ENCODE peak calls at places on chromosomes 6 and 20, in ten cellular contexts. G is epithelial cell of esophagus; O is Calu3; S is brain microvascular endothelial cell; X is activated CD8-positive, alpha-beta T cell treated with anti-CD3 and anti-CD28 coated beads for 36 hours; J is ovary; P is cardiac muscle cell; Z is progenitor cell of endocrine pancreas; T is testis; C is H1. I is an unnamed sample.

GRCh38 chr20:1415667-1416468 is 23.0 kb upstream of the FKBP1A start:
- DNase-seq in J (no peak), T (no peak), O (peak), P (no peak), G (peak), C (no peak), X (peak), Z (no peak), S (peak), I (no peak)

GRCh38 chr20:60583741-60584140 is 625.5 kb downstream of the CDH26 start:
- DNase-seq in T (no peak), G (peak), C (no peak), Z (no peak), P (no peak), J (no peak), O (no peak), S (no peak), X (no peak), I (no peak)

GRCh38 chr6:145809785-145810184 is 4.8 kb downstream of the FBXO30 start:
- DNase-seq in J (no peak), Z (no peak), G (peak), S (no peak), O (no peak), P (no peak), C (no peak), T (no peak), X (no peak), I (no peak)

GRCh38 chr6:111772274-111772780 is 100.9 kb downstream of the FYN start:
- DNase-seq in Z (no peak), J (no peak), C (no peak), P (no peak), O (no peak), X (no peak), S (no peak), T (no peak), G (no peak), I (no peak)

GRCh38 chr6:142367501-142368018 is 65.8 kb downstream of the ADGRG6 start:
- DNase-seq in C (no peak), S (no peak), Z (no peak), P (no peak), T (no peak), O (no peak), J (no peak), G (no peak), X (no peak), I (no peak)

GRCh38 chr20:49161428-49162152 is 26.5 kb downstream of the STAU1 start:
- DNase-seq in Z (no peak), O (no peak), C (no peak), X (no peak), J (no peak), T (no peak), G (peak), P (no peak), S (no peak), I (no peak)

GRCh38 chr6:119331676-119332286 is 17.8 kb downstream of the MAN1A1 start:
- DNase-seq in Z (no peak), T (no peak), G (no peak), J (no peak), P (no peak), O (no peak), S (no peak), C (no peak), X (no peak), I (no peak)

GRCh38 chr6:95203153-95203754 is 374.1 kb upstream of the MANEA start:
- DNase-seq in Z (no peak), J (peak), S (peak), P (peak), X (peak), G (peak), C (peak), T (peak), O (peak), I (no peak)

GRCh38 chr6:86936834-86937218 is 502 bp upstream of the HTR1E start:
- DNase-seq in G (no peak), J (no peak), Z (no peak), P (no peak), S (no peak), C (peak), X (no peak), O (no peak), T (no peak), I (no peak)

GRCh38 chr6:90369024-90369519 is 72.4 kb upstream of the BACH2 start:
- DNase-seq in S (peak), P (no peak), T (peak), X (peak), G (peak), O (peak), Z (no peak), J (peak), C (peak), I (no peak)

GRCh38 chr6:109743739-109744138 is 52.6 kb downstream of the FIG4 start:
- DNase-seq in C (no peak), S (peak), O (no peak), G (peak), X (no peak), Z (no peak), T (no peak), P (no peak), J (no peak), I (no peak)

GRCh38 chr6:5950448-5950847 is 56.3 kb downstream of the NRN1 start:
- DNase-seq in O (peak), C (no peak), J (no peak), G (peak), X (peak), S (peak), Z (no peak), P (peak), T (peak), I (no peak)

GRCh38 chr6:70725817-70726413 is 58.2 kb downstream of the SMAP1 start:
- DNase-seq in X (no peak), G (peak), P (no peak), T (no peak), O (no peak), C (no peak), S (no peak), Z (no peak), J (no peak), I (no peak)

GRCh38 chr6:33343953-33344611 is 26.5 kb upstream of the ZBTB22 start:
- DNase-seq in G (no peak), O (no peak), X (peak), P (no peak), C (no peak), J (no peak), T (no peak), S (no peak), Z (no peak), I (no peak)

GRCh38 chr6:63899550-63899949 is 263.9 kb downstream of the PHF3 start:
- DNase-seq in G (peak), T (no peak), O (no peak), S (no peak), J (no peak), X (no peak), Z (no peak), P (no peak), C (no peak), I (no peak)

GRCh38 chr20:50663095-50663821 is 28.1 kb downstream of the RIPOR3 start:
- DNase-seq in J (no peak), G (peak), O (peak), Z (no peak), T (peak), X (peak), P (peak), S (no peak), C (no peak), I (no peak)

GRCh38 chr20:18324596-18325089 is 36.3 kb downstream of the ZNF133 start:
- DNase-seq in P (no peak), T (no peak), J (no peak), Z (no peak), S (no peak), O (no peak), C (no peak), G (no peak), X (no peak), I (no peak)

GRCh38 chr6:122998403-122998965 is 2.4 kb downstream of the CLVS2 start:
- DNase-seq in S (no peak), O (no peak), G (no peak), C (no peak), T (no peak), J (no peak), P (no peak), X (no peak), Z (no peak), I (no peak)

GRCh38 chr6:81744136-81744535 is 8.3 kb downstream of the TENT5A start:
- DNase-seq in G (no peak), X (no peak), T (no peak), J (no peak), C (no peak), Z (no peak), S (no peak), P (no peak), O (no peak), I (no peak)

GRCh38 chr6:13194852-13195251 is 133.5 kb downstream of the TBC1D7 start:
- DNase-seq in P (peak), X (peak), T (peak), G (peak), C (peak), O (peak), Z (no peak), J (peak), S (peak), I (peak)

GRCh38 chr6:12801141-12801540 is 84.6 kb downstream of the PHACTR1 start:
- DNase-seq in C (no peak), S (no peak), X (no peak), J (no peak), G (peak), P (no peak), Z (no peak), T (no peak), O (no peak), I (no peak)

GRCh38 chr20:42179768-42180167 is 561.6 kb upstream of the CHD6 start:
- DNase-seq in C (no peak), O (no peak), Z (no peak), P (peak), G (peak), T (peak), S (peak), J (no peak), X (no peak), I (no peak)

GRCh38 chr6:130853555-130854183 is 26.5 kb downstream of the SMLR1 start:
- DNase-seq in X (no peak), G (peak), T (no peak), J (no peak), S (peak), Z (no peak), P (peak), O (no peak), C (no peak), I (no peak)

GRCh38 chr20:14334306-14334930 is 3.0 kb downstream of the FLRT3 start:
- DNase-seq in O (peak), C (peak), X (no peak), P (peak), Z (peak), J (peak), T (peak), S (peak), G (peak), I (no peak)

GRCh38 chr6:11277275-11278206 is 45.1 kb upstream of the NEDD9 start:
- DNase-seq in S (peak), P (peak), T (peak), J (peak), O (peak), Z (no peak), C (peak), G (peak), X (peak), I (no peak)
- TF ChIP-seq CTCF in S (no peak), P (no peak), T (no peak), J (no peak), O (no peak), Z (no peak), C (no peak), G (no peak), X (no peak), I (no peak)

GRCh38 chr6:11412011-11412424 is 125.5 kb upstream of the TMEM170B start:
- DNase-seq in T (no peak), S (no peak), Z (no peak), J (no peak), X (no peak), P (no peak), C (no peak), O (no peak), G (no peak), I (no peak)

GRCh38 chr6:11413728-11414127 is 123.8 kb upstream of the TMEM170B start:
- DNase-seq in Z (no peak), J (no peak), T (no peak), C (no peak), S (no peak), G (peak), X (no peak), O (no peak), P (no peak), I (no peak)

GRCh38 chr6:11414564-11414963 is 123.0 kb upstream of the TMEM170B start:
- DNase-seq in P (no peak), Z (no peak), J (no peak), C (no peak), G (peak), S (no peak), X (peak), T (no peak), O (peak), I (no peak)

GRCh38 chr6:11412616-11413015 is 124.9 kb upstream of the TMEM170B start:
- DNase-seq in G (no peak), J (no peak), X (no peak), S (no peak), Z (no peak), O (no peak), C (no peak), P (no peak), T (no peak), I (no peak)

GRCh38 chr6:11413112-11413687 is 124.3 kb upstream of the TMEM170B start:
- DNase-seq in Z (no peak), O (no peak), G (no peak), P (no peak), T (no peak), J (no peak), X (no peak), C (no peak), S (no peak), I (no peak)
- TF ChIP-seq CTCF in Z (no peak), O (no peak), G (no peak), P (no peak), T (no peak), J (no peak), X (no peak), C (peak), S (peak), I (no peak)

DNA sequence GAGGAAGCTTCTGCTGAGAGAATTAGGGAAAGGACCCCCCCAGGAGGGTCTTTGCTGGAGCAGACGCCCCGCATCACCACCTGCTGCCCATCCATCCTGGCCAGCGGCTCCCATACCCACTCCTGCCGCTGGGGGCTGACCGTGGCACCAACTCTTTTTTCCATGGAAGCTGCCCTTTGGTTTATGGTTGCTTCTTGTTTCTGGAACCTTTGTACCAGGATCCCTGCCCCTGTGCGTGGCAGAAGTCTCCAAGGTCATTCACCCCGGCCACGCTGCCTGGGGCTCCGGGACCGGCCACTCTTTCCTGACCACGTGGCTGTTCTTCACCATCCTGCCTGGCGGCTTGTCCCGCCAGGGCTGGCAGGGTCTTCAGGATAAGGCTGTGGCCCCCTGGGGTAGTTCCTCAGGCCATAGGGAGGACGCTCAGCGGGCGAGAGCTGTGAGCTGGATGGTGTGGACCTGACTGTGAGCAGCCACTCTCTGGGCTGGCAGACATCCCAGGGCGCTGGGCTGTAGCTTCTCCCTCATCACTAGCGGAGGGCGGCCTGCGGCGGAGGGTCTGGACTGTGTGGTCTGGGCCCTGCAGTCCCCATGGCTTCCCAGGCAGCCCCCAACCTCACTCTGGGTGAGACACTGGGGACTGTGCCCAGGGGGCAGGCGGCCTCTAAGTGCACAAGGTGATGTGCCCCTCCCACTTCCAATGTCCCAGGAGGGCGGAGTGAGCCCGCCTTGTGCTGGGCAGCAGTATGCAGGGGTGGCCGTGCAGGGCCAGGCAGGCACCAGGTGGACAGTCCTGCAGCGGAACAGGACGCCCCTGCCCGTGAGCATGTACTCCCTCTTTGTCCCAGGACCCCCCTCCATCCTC is 22.8 kb upstream of the RBBP8NL start:
- DNase-seq in O (peak), J (no peak), Z (no peak), C (no peak), G (no peak), P (no peak), S (no peak), X (no peak), T (peak), I (no peak)
- TF ChIP-seq CTCF in O (peak), J (no peak), Z (no peak), C (peak), G (no peak), P (no peak), S (peak), X (no peak), T (no peak), I (no peak)

DNA sequence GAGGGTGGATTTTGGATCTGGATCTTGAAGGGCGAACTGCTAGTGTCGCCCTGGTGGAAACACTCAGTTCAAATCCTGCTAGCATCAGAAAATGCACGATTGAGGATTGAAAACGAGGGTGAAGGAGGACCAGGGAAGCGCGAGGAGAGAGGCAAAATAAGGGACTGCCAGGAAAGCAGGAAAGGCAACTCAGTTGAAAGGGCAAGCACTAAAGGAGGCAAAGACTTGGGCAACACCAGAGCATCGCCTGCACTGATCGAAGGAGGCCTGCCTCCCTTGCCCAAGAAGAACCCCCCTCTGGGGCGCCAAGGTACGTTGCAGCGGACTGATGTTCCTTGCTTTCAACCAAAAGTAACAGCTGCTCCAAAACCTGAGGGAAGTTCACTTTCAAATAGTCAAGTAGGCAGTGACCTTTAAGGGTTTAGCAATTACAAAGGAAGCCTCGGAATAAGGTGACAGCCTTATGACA is 308 bp upstream of the COL21A1 start:
- DNase-seq in X (no peak), C (no peak), P (no peak), S (no peak), T (no peak), J (no peak), G (no peak), O (no peak), Z (no peak), I (no peak)
- TF ChIP-seq CTCF in X (no peak), C (no peak), P (no peak), S (no peak), T (no peak), J (no peak), G (no peak), O (no peak), Z (no peak), I (no peak)

DNA sequence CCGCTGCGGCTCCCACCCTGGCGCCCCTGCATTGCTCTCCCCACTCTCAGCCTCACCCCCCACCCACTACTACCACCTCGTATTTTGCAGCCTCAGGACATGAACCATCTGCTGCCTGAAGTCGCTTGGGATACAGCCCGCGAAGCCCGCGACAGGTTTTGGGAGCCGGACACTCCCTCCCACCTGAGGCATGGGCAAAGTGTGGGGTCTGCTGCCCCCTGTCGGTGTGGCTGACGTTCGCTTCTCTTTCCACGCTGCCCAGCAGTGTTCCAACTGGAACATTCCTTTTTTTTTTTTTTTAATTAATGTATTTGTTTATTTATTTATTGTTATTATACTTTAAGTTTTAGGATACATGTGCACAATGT is 15.3 kb upstream of the LPA start:
- DNase-seq in S (no peak), J (no peak), T (peak), X (no peak), C (peak), Z (peak), G (peak), P (peak), O (no peak), I (no peak)
- TF ChIP-seq CTCF in S (peak), J (no peak), T (peak), X (no peak), C (peak), Z (peak), G (peak), P (peak), O (no peak), I (no peak)

I was measured in lower leg skin.